ENCODE peak calls at places on chromosomes 3 and 15, in six cellular contexts. B, D, Q, R, T and I are unnamed samples.

GRCh38 chr15:89912674-89913396 is at the start of gene ARPIN:
- DNase-seq in R (peak; percentile 65), Q (peak; percentile 63), B (peak; percentile 74), D (peak; percentile 45), T (peak; percentile 89), I (no peak)

GRCh38 chr15:91912336-91912735 is 58.8 kb downstream of the SLCO3A1 start:
- DNase-seq in D (no peak), B (no peak), Q (no peak), R (no peak), T (no peak), I (no peak)

GRCh38 chr3:130725746-130726145 is 20.9 kb downstream of the PIK3R4 start:
- DNase-seq in Q (no peak), D (no peak), R (no peak), B (peak; percentile 63), T (no peak), I (no peak)

GRCh38 chr15:70264014-70264492 is 166.3 kb upstream of the TLE3 start:
- DNase-seq in Q (no peak), T (no peak), B (peak; percentile 57), D (no peak), R (peak; percentile 29), I (no peak)

GRCh38 chr3:105538483-105538882 is 171.8 kb downstream of the ALCAM start:
- DNase-seq in Q (no peak), D (no peak), T (no peak), R (no peak), B (no peak), I (no peak)

GRCh38 chr3:64599651-64600050 is 88.1 kb downstream of the ADAMTS9 start:
- DNase-seq in D (no peak), Q (no peak), T (no peak), B (no peak), R (no peak), I (no peak)

GRCh38 chr3:6264036-6264435 is 596.9 kb upstream of the GRM7 start:
- DNase-seq in Q (no peak), D (no peak), T (no peak), B (no peak), R (no peak), I (no peak)

GRCh38 chr3:55167586-55168317 is 239.9 kb upstream of the LRTM1 start:
- DNase-seq in T (no peak), B (peak; percentile 85), R (no peak), Q (no peak), D (no peak), I (no peak)

GRCh38 chr3:49554639-49555265 is 475 bp downstream of the BSN start:
- DNase-seq in D (peak; percentile 61), B (no peak), T (peak; percentile 89), Q (no peak), R (peak; percentile 60), I (no peak)

GRCh38 chr3:54853573-54854404 is 74.1 kb downstream of the LRTM1 start:
- DNase-seq in D (peak; percentile 83), R (peak; percentile 66), B (peak; percentile 84), Q (peak; percentile 25), T (peak; percentile 89), I (no peak)

GRCh38 chr3:9879830-9880549 is at the start of gene CIDEC:
- DNase-seq in B (no peak), R (no peak), Q (no peak), D (no peak), T (no peak), I (no peak)

GRCh38 chr3:105970283-105970682 is 101.5 kb upstream of the CBLB start:
- DNase-seq in Q (peak; percentile 17), D (no peak), T (no peak), R (no peak), B (peak; percentile 69), I (peak; percentile 65)

GRCh38 chr15:41944313-41944940 is 27.9 kb downstream of the EHD4 start:
- DNase-seq in T (no peak), D (no peak), B (peak; percentile 95), R (peak; percentile 56), Q (peak; percentile 49), I (no peak)

GRCh38 chr15:41946970-41947369 is 25.4 kb downstream of the EHD4 start:
- DNase-seq in Q (no peak), R (no peak), D (no peak), B (no peak), T (no peak), I (no peak)

GRCh38 chr15:41943543-41944312 is 28.6 kb downstream of the EHD4 start:
- DNase-seq in D (no peak), T (no peak), Q (no peak), R (no peak), B (no peak), I (no peak)

GRCh38 chr15:41945701-41946100 is 26.7 kb downstream of the EHD4 start:
- DNase-seq in Q (no peak), B (no peak), R (no peak), T (no peak), D (no peak), I (no peak)

GRCh38 chr15:41945221-41945620 is 27.1 kb downstream of the EHD4 start:
- DNase-seq in Q (no peak), R (no peak), D (no peak), T (no peak), B (no peak), I (no peak)
- H3K27ac ChIP-seq in Q (peak overlapping the region; percentile 83), R (peak overlapping the region; percentile 75), D (no peak overlapping the region), T (peak overlapping the region; percentile 3), B (no peak overlapping the region), I (peak overlapping the region; percentile 71)

DNA sequence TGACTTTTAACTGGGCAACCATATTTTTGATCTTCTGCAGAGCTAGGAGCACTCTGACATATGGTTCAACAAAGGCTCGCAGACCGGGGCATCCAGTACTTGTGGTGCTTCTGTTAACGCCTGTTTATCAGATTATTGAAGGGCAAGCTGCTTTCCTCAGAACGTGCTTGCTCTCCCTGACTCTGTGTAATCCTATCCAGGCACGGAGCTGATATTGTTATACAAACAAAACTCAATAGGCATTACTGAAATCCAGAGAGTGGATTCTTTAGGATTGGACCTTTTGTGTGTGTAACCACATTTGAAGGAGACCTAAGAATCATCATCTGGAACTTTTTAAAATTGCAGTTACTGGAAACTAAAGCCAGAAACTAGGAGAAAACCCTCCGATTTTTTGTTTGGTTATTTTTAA is 246.5 kb downstream of the PTPRG start:
- DNase-seq in T (no peak), Q (no peak), D (no peak), R (no peak), B (no peak), I (no peak)
- H3K27ac ChIP-seq in T (no peak overlapping the region), Q (no peak overlapping the region), D (no peak overlapping the region), R (peak overlapping the region; percentile 58), B (no peak overlapping the region), I (no peak overlapping the region)

GRCh38 chr3:11283126-11283478 is 10.9 kb downstream of the ATG7 start:
- DNase-seq in Q (no peak), R (no peak), B (no peak), D (no peak), T (no peak), I (no peak)

GRCh38 chr3:11288021-11288491 is 15.9 kb downstream of the ATG7 start:
- DNase-seq in T (no peak), Q (no peak), R (no peak), D (no peak), B (peak; percentile 79), I (no peak)

GRCh38 chr3:11276901-11277300 is 4.7 kb downstream of the ATG7 start:
- DNase-seq in Q (no peak), R (no peak), D (no peak), T (no peak), B (peak; percentile 22), I (no peak)

GRCh38 chr3:11285471-11285870 is 13.3 kb downstream of the ATG7 start:
- DNase-seq in T (no peak), D (no peak), Q (no peak), R (no peak), B (no peak), I (no peak)

DNA sequence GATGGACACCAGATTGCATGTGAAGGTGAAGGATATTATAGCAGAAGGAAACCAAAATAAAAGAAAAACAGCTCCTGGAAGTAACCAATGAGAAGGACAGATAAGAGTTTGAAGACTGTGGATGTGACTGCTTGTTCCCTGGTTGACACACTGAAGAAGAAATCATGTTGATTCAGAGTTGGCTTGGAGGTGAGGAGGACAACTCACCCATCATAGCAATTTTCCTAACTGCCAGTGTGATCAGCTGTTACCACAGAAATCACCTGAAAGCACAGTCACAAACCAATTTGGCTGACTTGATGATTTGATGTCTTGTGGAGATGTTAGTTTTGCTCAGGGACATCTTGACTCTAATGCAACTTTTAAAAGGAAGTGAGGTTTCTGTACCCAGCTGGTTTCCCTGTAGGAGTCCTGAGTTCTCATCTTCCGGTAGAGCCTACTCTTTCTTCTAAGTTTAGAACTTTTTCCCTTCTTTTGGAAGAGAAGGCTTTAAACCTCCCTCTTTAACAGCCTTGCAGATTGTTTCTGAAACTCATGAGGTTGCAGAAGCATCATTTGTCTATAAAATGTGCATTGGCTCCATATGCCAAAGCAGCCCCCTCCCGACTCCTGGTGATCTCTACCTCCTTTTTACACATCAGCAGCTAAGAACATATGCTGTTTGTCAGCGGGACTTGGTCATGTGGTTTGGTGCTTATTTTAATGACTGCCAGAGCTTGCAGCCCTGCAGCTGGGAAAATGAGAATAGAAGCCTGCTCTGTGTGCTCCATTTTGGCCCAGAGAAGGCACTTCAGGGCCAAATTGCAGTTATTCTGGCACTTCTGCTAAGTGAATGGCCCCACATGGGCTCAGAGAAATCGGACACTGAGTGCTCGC is 10.3 kb downstream of the ATG7 start:
- DNase-seq in T (no peak), Q (no peak), B (no peak), D (peak; percentile 43), R (peak; percentile 50), I (no peak)
- H3K27ac ChIP-seq in T (peak overlapping the region; percentile 87), Q (no peak overlapping the region), B (no peak overlapping the region), D (peak overlapping the region; percentile 67), R (peak overlapping the region; percentile 86), I (no peak overlapping the region)

GRCh38 chr3:71307884-71308697 is 275.4 kb downstream of the FOXP1 start:
- DNase-seq in B (no peak), D (no peak), Q (no peak), T (no peak), R (no peak), I (no peak)
- H3K27ac ChIP-seq in B (no peak overlapping the region), D (peak overlapping the region; percentile 37), Q (no peak overlapping the region), T (no peak overlapping the region), R (peak overlapping the region; percentile 19), I (no peak overlapping the region)

GRCh38 chr3:69748503-69748902 is 9.2 kb downstream of the MITF start:
- DNase-seq in B (no peak), T (no peak), D (no peak), R (no peak), Q (no peak), I (no peak)

GRCh38 chr3:69746119-69746518 is 6.9 kb downstream of the MITF start:
- DNase-seq in B (no peak), R (no peak), Q (no peak), D (no peak), T (no peak), I (no peak)

GRCh38 chr3:69749461-69749860 is 10.2 kb downstream of the MITF start:
- DNase-seq in Q (no peak), D (no peak), R (no peak), B (no peak), T (no peak), I (no peak)

GRCh38 chr3:69745503-69745902 is 6.2 kb downstream of the MITF start:
- DNase-seq in D (no peak), T (no peak), Q (no peak), R (no peak), B (no peak), I (no peak)

GRCh38 chr3:69747511-69748248 is 8.4 kb downstream of the MITF start:
- DNase-seq in R (no peak), D (no peak), T (no peak), Q (no peak), B (no peak), I (no peak)
- H3K27ac ChIP-seq in R (peak overlapping the region; percentile 83), D (no peak overlapping the region), T (peak overlapping the region; percentile 2), Q (no peak overlapping the region), B (no peak overlapping the region), I (no peak overlapping the region)